ENCODE peak calls at places on chromosome 17, in nine cellular contexts. One of them, this sample, is unnamed.

GRCh38 chr17:66446419-66446818 is 144.0 kb downstream of the PRKCA start:
- DNase-seq in MM.1S: no peak
- DNase-seq in kidney: no peak
- DNase-seq in GM23338: no peak
- DNase-seq in thyroid gland: no peak
- DNase-seq in ovary: no peak
- DNase-seq in PC-3: no peak
- DNase-seq in thoracic aorta: no peak
- DNase-seq in right atrium auricular region: no peak
- DNase-seq in this sample: no peak

GRCh38 chr17:8117980-8118768 is at the start of gene ALOXE3:
- DNase-seq in GM23338: peak; percentile 59
- DNase-seq in thoracic aorta: no peak
- DNase-seq in thyroid gland: peak; percentile 43
- DNase-seq in ovary: peak; percentile 52
- DNase-seq in PC-3: peak; percentile 90
- DNase-seq in kidney: peak; percentile 85
- DNase-seq in right atrium auricular region: no peak
- DNase-seq in MM.1S: no peak
- DNase-seq in this sample: peak; percentile 59

GRCh38 chr17:50353600-50354195 is 7.8 kb downstream of the XYLT2 start:
- DNase-seq in right atrium auricular region: no peak
- DNase-seq in MM.1S: no peak
- DNase-seq in kidney: peak; percentile 65
- DNase-seq in PC-3: no peak
- DNase-seq in thyroid gland: no peak
- DNase-seq in thoracic aorta: no peak
- DNase-seq in ovary: no peak
- DNase-seq in GM23338: no peak
- DNase-seq in this sample: no peak

GRCh38 chr17:13759936-13760335 is 158.2 kb upstream of the HS3ST3A1 start:
- DNase-seq in PC-3: peak; percentile 61
- DNase-seq in thoracic aorta: no peak
- DNase-seq in thyroid gland: no peak
- DNase-seq in kidney: no peak
- DNase-seq in GM23338: no peak
- DNase-seq in MM.1S: no peak
- DNase-seq in right atrium auricular region: no peak
- DNase-seq in ovary: no peak
- DNase-seq in this sample: no peak

GRCh38 chr17:80294653-80295052 is 34.0 kb downstream of the RNF213 start:
- DNase-seq in ovary: no peak
- DNase-seq in MM.1S: no peak
- DNase-seq in thoracic aorta: no peak
- DNase-seq in GM23338: no peak
- DNase-seq in right atrium auricular region: no peak
- DNase-seq in thyroid gland: no peak
- DNase-seq in PC-3: no peak
- DNase-seq in kidney: peak; percentile 8
- DNase-seq in this sample: no peak

GRCh38 chr17:28425206-28425605 is 19.2 kb upstream of the SLC46A1 start:
- DNase-seq in ovary: no peak
- DNase-seq in kidney: no peak
- DNase-seq in right atrium auricular region: no peak
- DNase-seq in PC-3: no peak
- DNase-seq in MM.1S: no peak
- DNase-seq in GM23338: no peak
- DNase-seq in thoracic aorta: no peak
- DNase-seq in thyroid gland: no peak
- DNase-seq in this sample: no peak

GRCh38 chr17:8073627-8074485 is 13.7 kb downstream of the ALOX12B start:
- DNase-seq in ovary: peak; percentile 50
- DNase-seq in GM23338: peak; percentile 91
- DNase-seq in thyroid gland: peak; percentile 78
- DNase-seq in PC-3: peak; percentile 60
- DNase-seq in kidney: peak; percentile 91
- DNase-seq in MM.1S: peak; percentile 68
- DNase-seq in right atrium auricular region: peak; percentile 68
- DNase-seq in thoracic aorta: no peak
- DNase-seq in this sample: peak; percentile 24

GRCh38 chr17:21462259-21462658 is 86.1 kb downstream of the KCNJ12 start:
- DNase-seq in GM23338: no peak
- DNase-seq in PC-3: no peak
- DNase-seq in thyroid gland: no peak
- DNase-seq in right atrium auricular region: no peak
- DNase-seq in kidney: no peak
- DNase-seq in ovary: no peak
- DNase-seq in MM.1S: no peak
- DNase-seq in thoracic aorta: no peak
- DNase-seq in this sample: no peak

GRCh38 chr17:43766413-43767052 is 7.9 kb upstream of the SOST start:
- DNase-seq in thyroid gland: peak; percentile 66
- DNase-seq in ovary: peak; percentile 70
- DNase-seq in PC-3: peak; percentile 78
- DNase-seq in kidney: no peak
- DNase-seq in MM.1S: peak; percentile 14
- DNase-seq in GM23338: peak; percentile 93
- DNase-seq in right atrium auricular region: peak; percentile 78
- DNase-seq in thoracic aorta: no peak
- DNase-seq in this sample: peak; percentile 27

GRCh38 chr17:29283496-29283895 is 10.5 kb downstream of the NUFIP2 start:
- DNase-seq in kidney: no peak
- DNase-seq in right atrium auricular region: no peak
- DNase-seq in thoracic aorta: no peak
- DNase-seq in thyroid gland: no peak
- DNase-seq in GM23338: no peak
- DNase-seq in MM.1S: no peak
- DNase-seq in ovary: no peak
- DNase-seq in PC-3: no peak
- DNase-seq in this sample: no peak

DNA sequence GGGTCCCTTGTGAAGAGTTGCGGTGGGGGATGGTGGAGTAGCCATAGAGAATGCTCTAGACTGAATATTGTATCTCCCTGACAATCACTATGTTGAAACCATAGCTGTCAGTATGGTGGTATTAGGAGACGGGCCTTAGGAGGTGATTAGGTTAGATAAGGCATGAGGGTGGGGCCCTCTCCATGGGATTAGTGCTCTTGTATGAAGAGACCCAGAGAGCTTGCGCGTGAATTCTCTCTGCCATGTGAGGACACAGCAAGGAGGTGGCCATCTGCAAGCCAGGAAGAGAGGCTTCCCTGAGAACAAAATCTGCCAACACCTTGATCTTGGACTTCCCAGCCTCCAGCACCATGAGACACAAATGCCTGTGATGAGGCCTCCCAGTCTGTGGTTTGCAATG is 34.5 kb upstream of the MGAT5B start:
- DNase-seq in GM23338: no peak
- DNase-seq in MM.1S: no peak
- DNase-seq in thyroid gland: no peak
- DNase-seq in thoracic aorta: no peak
- DNase-seq in right atrium auricular region: no peak
- DNase-seq in ovary: no peak
- DNase-seq in kidney: no peak
- DNase-seq in PC-3: no peak
- DNase-seq in this sample: no peak
- H3K27ac ChIP-seq in GM23338: no peak overlapping the region
- H3K27ac ChIP-seq in MM.1S: no peak overlapping the region
- H3K27ac ChIP-seq in thyroid gland: no peak overlapping the region
- H3K27ac ChIP-seq in thoracic aorta: no peak overlapping the region
- H3K27ac ChIP-seq in right atrium auricular region: no peak overlapping the region
- H3K27ac ChIP-seq in ovary: no peak overlapping the region
- H3K27ac ChIP-seq in kidney: no peak overlapping the region
- H3K27ac ChIP-seq in PC-3: no peak overlapping the region
- H3K27ac ChIP-seq in this sample: no peak overlapping the region

GRCh38 chr17:64150237-64151015 is 20.5 kb upstream of the ERN1 start:
- DNase-seq in GM23338: no peak
- DNase-seq in kidney: no peak
- DNase-seq in PC-3: no peak
- DNase-seq in right atrium auricular region: peak; percentile 62
- DNase-seq in MM.1S: peak; percentile 45
- DNase-seq in thoracic aorta: no peak
- DNase-seq in thyroid gland: peak; percentile 58
- DNase-seq in ovary: no peak
- DNase-seq in this sample: no peak
- H3K27ac ChIP-seq in GM23338: no peak overlapping the region
- H3K27ac ChIP-seq in kidney: peak overlapping the region; percentile 76
- H3K27ac ChIP-seq in PC-3: no peak overlapping the region
- H3K27ac ChIP-seq in right atrium auricular region: peak overlapping the region; percentile 49
- H3K27ac ChIP-seq in MM.1S: peak overlapping the region; percentile 47
- H3K27ac ChIP-seq in thoracic aorta: peak overlapping the region; percentile 55
- H3K27ac ChIP-seq in thyroid gland: no peak overlapping the region
- H3K27ac ChIP-seq in ovary: no peak overlapping the region
- H3K27ac ChIP-seq in this sample: no peak overlapping the region

DNA sequence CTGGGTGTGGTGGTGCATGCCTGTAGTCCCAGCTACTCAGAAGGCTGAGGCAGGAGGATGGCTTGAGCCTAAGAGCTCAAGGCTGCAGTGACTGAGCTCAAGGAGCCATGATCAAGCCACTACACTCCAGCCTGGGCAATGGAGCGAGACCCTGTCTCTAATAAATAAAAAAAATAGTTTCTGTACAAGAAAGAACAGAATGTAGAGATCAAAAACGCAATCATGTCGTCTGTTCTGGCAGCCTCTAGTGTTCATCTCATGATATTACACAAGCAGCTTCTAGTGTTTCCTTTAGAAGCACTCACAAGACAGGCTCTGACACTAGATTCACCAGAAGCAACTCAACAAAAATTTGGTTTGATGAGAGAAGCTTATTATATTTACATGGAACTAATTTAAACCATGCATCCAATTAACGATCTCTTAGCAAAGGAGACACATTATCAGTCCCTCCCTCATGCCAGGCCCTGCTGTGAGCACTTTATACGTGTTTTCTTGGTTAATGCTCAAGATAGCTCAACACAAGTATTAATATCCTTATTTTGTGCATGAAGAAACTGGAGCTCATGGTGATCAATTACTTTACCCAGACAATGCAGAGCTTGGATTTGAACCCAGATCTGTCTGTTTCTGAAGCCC is 6.9 kb upstream of the KRTAP17-1 start:
- DNase-seq in MM.1S: peak; percentile 58
- DNase-seq in kidney: no peak
- DNase-seq in ovary: no peak
- DNase-seq in thyroid gland: peak; percentile 39
- DNase-seq in GM23338: peak; percentile 67
- DNase-seq in PC-3: peak; percentile 65
- DNase-seq in thoracic aorta: no peak
- DNase-seq in right atrium auricular region: no peak
- DNase-seq in this sample: peak; percentile 64
- H3K27ac ChIP-seq in MM.1S: no peak overlapping the region
- H3K27ac ChIP-seq in kidney: no peak overlapping the region
- H3K27ac ChIP-seq in ovary: no peak overlapping the region
- H3K27ac ChIP-seq in thyroid gland: no peak overlapping the region
- H3K27ac ChIP-seq in GM23338: no peak overlapping the region
- H3K27ac ChIP-seq in PC-3: no peak overlapping the region
- H3K27ac ChIP-seq in thoracic aorta: no peak overlapping the region
- H3K27ac ChIP-seq in right atrium auricular region: no peak overlapping the region
- H3K27ac ChIP-seq in this sample: no peak overlapping the region

GRCh38 chr17:30995347-30995746 is 24.5 kb downstream of the RNF135 start:
- DNase-seq in GM23338: no peak
- DNase-seq in PC-3: peak; percentile 6
- DNase-seq in thyroid gland: no peak
- DNase-seq in thoracic aorta: no peak
- DNase-seq in right atrium auricular region: no peak
- DNase-seq in ovary: no peak
- DNase-seq in kidney: no peak
- DNase-seq in MM.1S: no peak
- DNase-seq in this sample: no peak
- H3K27ac ChIP-seq in GM23338: no peak overlapping the region
- H3K27ac ChIP-seq in PC-3: no peak overlapping the region
- H3K27ac ChIP-seq in thyroid gland: no peak overlapping the region
- H3K27ac ChIP-seq in thoracic aorta: no peak overlapping the region
- H3K27ac ChIP-seq in right atrium auricular region: no peak overlapping the region
- H3K27ac ChIP-seq in ovary: no peak overlapping the region
- H3K27ac ChIP-seq in kidney: no peak overlapping the region
- H3K27ac ChIP-seq in MM.1S: no peak overlapping the region
- H3K27ac ChIP-seq in this sample: no peak overlapping the region

GRCh38 chr17:82699551-82699950 is 1.1 kb upstream of the RAB40B start:
- DNase-seq in MM.1S: no peak
- DNase-seq in thyroid gland: no peak
- DNase-seq in thoracic aorta: no peak
- DNase-seq in GM23338: no peak
- DNase-seq in right atrium auricular region: no peak
- DNase-seq in PC-3: no peak
- DNase-seq in ovary: no peak
- DNase-seq in kidney: peak; percentile 57
- DNase-seq in this sample: no peak
- H3K27ac ChIP-seq in MM.1S: no peak overlapping the region
- H3K27ac ChIP-seq in thyroid gland: no peak overlapping the region
- H3K27ac ChIP-seq in thoracic aorta: no peak overlapping the region
- H3K27ac ChIP-seq in GM23338: no peak overlapping the region
- H3K27ac ChIP-seq in right atrium auricular region: no peak overlapping the region
- H3K27ac ChIP-seq in PC-3: no peak overlapping the region
- H3K27ac ChIP-seq in ovary: no peak overlapping the region
- H3K27ac ChIP-seq in kidney: no peak overlapping the region
- H3K27ac ChIP-seq in this sample: no peak overlapping the region

GRCh38 chr17:48241131-48241591 is 133.6 kb downstream of the SNX11 start:
- DNase-seq in MM.1S: peak; percentile 78
- DNase-seq in right atrium auricular region: peak; percentile 59
- DNase-seq in ovary: no peak
- DNase-seq in kidney: no peak
- DNase-seq in thyroid gland: no peak
- DNase-seq in thoracic aorta: no peak
- DNase-seq in GM23338: no peak
- DNase-seq in PC-3: peak; percentile 87
- DNase-seq in this sample: peak; percentile 89
- H3K27ac ChIP-seq in MM.1S: no peak overlapping the region
- H3K27ac ChIP-seq in right atrium auricular region: no peak overlapping the region
- H3K27ac ChIP-seq in ovary: no peak overlapping the region
- H3K27ac ChIP-seq in kidney: no peak overlapping the region
- H3K27ac ChIP-seq in thyroid gland: no peak overlapping the region
- H3K27ac ChIP-seq in thoracic aorta: no peak overlapping the region
- H3K27ac ChIP-seq in GM23338: no peak overlapping the region
- H3K27ac ChIP-seq in PC-3: peak overlapping the region; percentile 89
- H3K27ac ChIP-seq in this sample: peak overlapping the region; percentile 93